ENCODE peak calls at places on chromosome 14, in nine cellular contexts. M is heart right ventricle, O is PC-3, B is WTC11, N is progenitor cell of endocrine pancreas, Z is fibroblast of mammary gland, R is heart left ventricle, F is dorsolateral prefrontal cortex, D is GM06990. G is an unnamed sample.

GRCh38 chr14:22460461-22461195 is 128.4 kb downstream of the DAD1 start:
- DNase-seq in R (no peak), O (peak), F (no peak), B (no peak), N (no peak), M (no peak), D (peak), Z (no peak), G (peak)

GRCh38 chr14:61671086-61671485 is 24.2 kb upstream of the HIF1A start:
- DNase-seq in B (no peak), O (no peak), R (no peak), D (peak), Z (no peak), F (no peak), N (no peak), M (no peak), G (peak)

GRCh38 chr14:95465358-95465757 is 51.1 kb downstream of the SYNE3 start:
- DNase-seq in M (no peak), O (no peak), Z (no peak), D (no peak), B (no peak), F (no peak), N (no peak), R (no peak), G (no peak)

GRCh38 chr14:34714320-34715107 is at the start of gene CFL2:
- DNase-seq in O (peak), N (peak), B (peak), Z (peak), F (peak), R (peak), D (peak), M (peak), G (peak)

GRCh38 chr14:104367811-104368750 is 211.5 kb upstream of the C14orf180 start:
- DNase-seq in N (no peak), B (no peak), Z (no peak), F (no peak), R (peak), O (no peak), M (peak), D (no peak), G (no peak)

GRCh38 chr14:83208346-83208745 is 1674.7 kb upstream of the SEL1L start:
- DNase-seq in D (no peak), F (no peak), O (no peak), N (no peak), Z (peak), B (no peak), R (no peak), M (no peak), G (no peak)

GRCh38 chr14:76015668-76016067 is 30.1 kb downstream of the IFT43 start:
- DNase-seq in D (no peak), N (no peak), O (no peak), Z (no peak), M (no peak), B (no peak), F (no peak), R (no peak), G (no peak)

GRCh38 chr14:102338724-102339123 is 19.2 kb downstream of the ZNF839 start:
- DNase-seq in N (no peak), O (no peak), R (no peak), Z (no peak), B (no peak), M (no peak), F (no peak), D (no peak), G (no peak)

GRCh38 chr14:104281768-104282301 is 143.4 kb downstream of the KIF26A start:
- DNase-seq in F (no peak), R (peak), Z (no peak), B (no peak), O (no peak), M (no peak), N (peak), D (no peak), G (no peak)

GRCh38 chr14:77459072-77459723 is 1.3 kb downstream of the AHSA1 start:
- DNase-seq in N (no peak), O (peak), R (no peak), B (peak), M (no peak), F (peak), Z (peak), D (peak), G (peak)

GRCh38 chr14:64628940-64629403 is 75.3 kb upstream of the PLEKHG3 start:
- DNase-seq in O (peak), D (no peak), F (peak), Z (peak), N (no peak), M (no peak), R (no peak), B (no peak), G (no peak)

GRCh38 chr14:72753044-72753710 is 140.7 kb downstream of the DPF3 start:
- DNase-seq in Z (no peak), M (no peak), N (no peak), F (no peak), B (no peak), O (no peak), D (no peak), R (no peak), G (no peak)

GRCh38 chr14:60922050-60922449 is 58.8 kb downstream of the TRMT5 start:
- DNase-seq in R (no peak), O (peak), F (no peak), D (no peak), N (no peak), M (no peak), B (no peak), Z (peak), G (no peak)

GRCh38 chr14:53948181-53948884 is 8.3 kb downstream of the BMP4 start:
- DNase-seq in M (no peak), B (no peak), O (no peak), N (no peak), F (no peak), Z (no peak), D (no peak), R (no peak), G (no peak)

GRCh38 chr14:34398024-34398423 is 64.0 kb downstream of the SPTSSA start:
- DNase-seq in N (no peak), B (no peak), Z (no peak), F (no peak), R (no peak), D (no peak), M (no peak), O (peak), G (no peak)

GRCh38 chr14:77309122-77309521 is 11.6 kb downstream of the POMT2 start:
- DNase-seq in R (no peak), O (no peak), N (no peak), D (no peak), Z (no peak), F (no peak), M (no peak), B (no peak), G (no peak)

DNA sequence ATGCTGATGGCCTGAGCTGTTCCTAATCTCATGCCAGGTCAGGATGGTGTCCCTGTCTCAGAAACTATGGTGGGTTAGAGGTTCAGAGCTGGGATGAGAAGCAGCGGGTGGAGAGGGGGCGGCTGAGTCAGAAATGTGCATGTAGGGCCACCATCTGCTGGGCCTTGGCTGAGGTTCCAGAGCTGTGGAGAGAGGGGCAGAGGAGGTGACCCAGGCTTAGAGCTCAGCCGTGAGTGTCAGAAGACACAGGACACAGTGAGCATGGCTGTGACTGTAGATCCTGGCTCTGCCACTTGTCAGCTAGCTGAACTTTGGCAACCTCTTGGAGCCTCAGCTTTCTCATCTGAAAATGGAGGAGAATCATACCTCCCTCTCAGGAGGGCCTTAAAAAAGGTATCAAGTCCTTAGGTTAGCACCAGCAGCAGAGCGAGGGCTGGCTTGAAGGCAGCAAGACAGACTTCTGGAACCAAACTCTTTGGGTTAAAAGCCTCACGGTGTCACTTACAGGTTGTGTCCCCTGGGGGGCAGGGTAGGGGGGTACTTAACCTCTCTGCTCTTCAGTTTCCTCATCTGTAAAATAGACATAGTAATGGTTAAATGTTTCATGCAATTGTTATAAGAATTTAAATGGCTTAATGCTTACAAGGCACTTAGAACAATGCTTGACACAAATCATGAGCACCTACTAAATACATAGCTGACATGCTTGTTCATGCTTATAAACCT is 34.8 kb downstream of the TMEM229B start:
- DNase-seq in M (no peak), O (no peak), N (no peak), B (no peak), D (no peak), R (no peak), Z (no peak), F (no peak), G (no peak)
- TF ChIP-seq CTCF in M (no peak), O (peak), N (no peak), B (no peak), D (no peak), R (no peak), Z (no peak), F (no peak), G (no peak)

GRCh38 chr14:50860478-50861086 is 11.3 kb upstream of the ABHD12B start:
- DNase-seq in O (peak), B (peak), Z (peak), D (peak), F (peak), M (peak), N (peak), R (peak), G (peak)
- TF ChIP-seq CTCF in O (peak), B (peak), Z (peak), D (peak), F (peak), M (peak), N (peak), R (peak), G (peak)

GRCh38 chr14:63045612-63046320 is 508 bp upstream of the KCNH5 start:
- DNase-seq in Z (peak), N (peak), R (peak), B (peak), D (no peak), O (no peak), F (no peak), M (no peak), G (no peak)
- TF ChIP-seq CTCF in Z (no peak), N (peak), R (no peak), B (no peak), D (no peak), O (no peak), F (no peak), M (no peak), G (no peak)

GRCh38 chr14:28772613-28773012 is 6.0 kb downstream of the FOXG1 start:
- DNase-seq in D (no peak), O (no peak), N (no peak), F (no peak), R (no peak), Z (no peak), B (no peak), M (no peak), G (no peak)

GRCh38 chr14:28773176-28773575 is 6.6 kb downstream of the FOXG1 start:
- DNase-seq in R (no peak), Z (no peak), N (no peak), O (no peak), D (no peak), M (no peak), B (no peak), F (no peak), G (no peak)

GRCh38 chr14:28776482-28777266 is 10.1 kb downstream of the FOXG1 start:
- DNase-seq in F (no peak), O (no peak), Z (no peak), B (no peak), D (no peak), R (no peak), M (no peak), N (no peak), G (no peak)

GRCh38 chr14:28774764-28775738 is 8.5 kb downstream of the FOXG1 start:
- DNase-seq in Z (no peak), M (no peak), D (no peak), F (no peak), O (no peak), N (no peak), B (no peak), R (no peak), G (no peak)

GRCh38 chr14:28773917-28774691 is 7.5 kb downstream of the FOXG1 start:
- DNase-seq in M (no peak), Z (peak), R (no peak), B (peak), F (peak), D (peak), N (peak), O (no peak), G (no peak)
- TF ChIP-seq CTCF in M (no peak), Z (peak), R (no peak), B (peak), F (peak), D (peak), N (peak), O (no peak), G (peak)

GRCh38 chr14:68977741-68978549 is 1.2 kb downstream of the ACTN1 start:
- DNase-seq in B (peak), R (peak), Z (peak), N (peak), D (no peak), M (peak), O (peak), F (no peak), G (peak)
- TF ChIP-seq CTCF in B (no peak), R (no peak), Z (no peak), N (no peak), D (peak), M (no peak), O (peak), F (no peak), G (no peak)

GRCh38 chr14:56122306-56122705 is 4.1 kb downstream of the PELI2 start:
- DNase-seq in B (no peak), R (no peak), Z (peak), N (no peak), D (no peak), F (no peak), M (no peak), O (no peak), G (no peak)

GRCh38 chr14:56119221-56119967 is 1.2 kb downstream of the PELI2 start:
- DNase-seq in D (peak), F (no peak), Z (peak), O (no peak), N (peak), M (peak), B (peak), R (peak), G (peak)

GRCh38 chr14:56121786-56122185 is 3.6 kb downstream of the PELI2 start:
- DNase-seq in Z (peak), R (no peak), N (no peak), B (no peak), D (no peak), O (no peak), M (no peak), F (no peak), G (no peak)

GRCh38 chr14:56118611-56119181 is 485 bp downstream of the PELI2 start:
- DNase-seq in N (peak), Z (no peak), F (no peak), R (peak), D (no peak), B (no peak), O (no peak), M (peak), G (peak)

DNA sequence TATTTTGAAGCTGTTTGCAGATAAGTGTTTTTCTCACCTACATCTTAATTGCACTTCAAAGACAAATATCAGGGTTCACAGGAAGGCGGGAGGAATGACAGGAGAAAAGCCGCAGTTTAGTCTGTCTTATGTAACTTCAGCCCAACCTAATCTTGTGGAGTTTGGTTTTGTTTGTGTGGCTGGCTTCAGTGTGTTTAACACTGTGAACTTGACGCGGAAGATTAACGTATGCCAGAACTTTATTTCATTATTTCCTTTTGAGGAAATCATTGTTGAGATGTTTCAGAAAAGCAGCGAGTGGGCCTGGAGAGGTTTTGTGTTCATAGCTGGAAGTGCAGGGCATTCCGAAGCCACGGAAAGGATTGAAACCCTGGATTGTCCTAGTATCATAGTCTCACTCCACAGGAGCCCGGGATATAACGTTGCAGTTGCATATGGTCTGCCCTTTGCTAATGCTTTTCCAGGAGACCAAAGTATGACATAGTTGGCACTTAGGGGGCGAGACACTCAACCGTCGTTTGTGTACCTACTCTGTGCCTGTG is 2.0 kb downstream of the PELI2 start:
- DNase-seq in D (no peak), B (no peak), N (no peak), Z (peak), F (no peak), M (no peak), O (no peak), R (no peak), G (no peak)
- TF ChIP-seq CTCF in D (no peak), B (no peak), N (no peak), Z (no peak), F (no peak), M (no peak), O (no peak), R (no peak), G (no peak)

GRCh38 chr14:43540948-43541347 is 966.1 kb downstream of the FSCB start:
- DNase-seq in Z (no peak), O (peak), R (peak), D (no peak), F (no peak), B (peak), N (no peak), M (no peak), G (no peak)
- TF ChIP-seq CTCF in Z (no peak), O (peak), R (no peak), D (no peak), F (no peak), B (peak), N (no peak), M (no peak), G (no peak)

G was measured in GM13977.